ENCODE peak calls at places on chromosomes 16 and 17, in nine cellular contexts. One of them, this sample, is unnamed.
A peak's percentile ranks its signal among the peaks of the same experiment; 100 is the strongest.

GRCh38 chr17:35171834-35172233 is 22.4 kb downstream of the SLC35G3 start:
- DNase-seq in neural progenitor cell: no peak
- DNase-seq in bronchial epithelial cell: peak; percentile 53
- DNase-seq in substantia nigra: no peak
- DNase-seq in NCI-H226: no peak
- DNase-seq in non-pigmented ciliary epithelial cell: no peak
- DNase-seq in NCI-H1105 treated with DMSO at 0.1 percent for 48 hours: no peak
- DNase-seq in DMS153: no peak
- DNase-seq in uterus: no peak
- DNase-seq in this sample: no peak

GRCh38 chr17:66711403-66711802 is 123.5 kb upstream of the CACNG5 start:
- DNase-seq in NCI-H226: no peak
- DNase-seq in bronchial epithelial cell: no peak
- DNase-seq in NCI-H1105 treated with DMSO at 0.1 percent for 48 hours: no peak
- DNase-seq in neural progenitor cell: no peak
- DNase-seq in uterus: no peak
- DNase-seq in substantia nigra: no peak
- DNase-seq in DMS153: peak; percentile 23
- DNase-seq in non-pigmented ciliary epithelial cell: no peak
- DNase-seq in this sample: no peak

GRCh38 chr17:34252138-34252889 is 2.8 kb upstream of the CCL2 start:
- DNase-seq in substantia nigra: peak; percentile 80
- DNase-seq in DMS153: no peak
- DNase-seq in non-pigmented ciliary epithelial cell: no peak
- DNase-seq in uterus: peak; percentile 94
- DNase-seq in neural progenitor cell: no peak
- DNase-seq in NCI-H226: peak; percentile 98
- DNase-seq in NCI-H1105 treated with DMSO at 0.1 percent for 48 hours: peak; percentile 19
- DNase-seq in bronchial epithelial cell: peak; percentile 16
- DNase-seq in this sample: peak; percentile 84

GRCh38 chr16:53821957-53822625 is 118.1 kb downstream of the FTO start:
- DNase-seq in neural progenitor cell: no peak
- DNase-seq in DMS153: no peak
- DNase-seq in NCI-H226: peak; percentile 89
- DNase-seq in uterus: no peak
- DNase-seq in substantia nigra: no peak
- DNase-seq in NCI-H1105 treated with DMSO at 0.1 percent for 48 hours: no peak
- DNase-seq in bronchial epithelial cell: peak; percentile 79
- DNase-seq in non-pigmented ciliary epithelial cell: peak; percentile 58
- DNase-seq in this sample: no peak

GRCh38 chr16:89993971-89994370 is 25.3 kb downstream of the DBNDD1 start:
- DNase-seq in uterus: no peak
- DNase-seq in substantia nigra: no peak
- DNase-seq in bronchial epithelial cell: no peak
- DNase-seq in non-pigmented ciliary epithelial cell: no peak
- DNase-seq in neural progenitor cell: no peak
- DNase-seq in DMS153: no peak
- DNase-seq in NCI-H1105 treated with DMSO at 0.1 percent for 48 hours: no peak
- DNase-seq in NCI-H226: no peak
- DNase-seq in this sample: no peak

GRCh38 chr17:67059372-67059771 is 15.0 kb downstream of the CACNG1 start:
- DNase-seq in DMS153: no peak
- DNase-seq in NCI-H226: no peak
- DNase-seq in substantia nigra: no peak
- DNase-seq in uterus: no peak
- DNase-seq in NCI-H1105 treated with DMSO at 0.1 percent for 48 hours: no peak
- DNase-seq in non-pigmented ciliary epithelial cell: no peak
- DNase-seq in neural progenitor cell: no peak
- DNase-seq in bronchial epithelial cell: no peak
- DNase-seq in this sample: no peak

GRCh38 chr17:41957058-41957868 is 9.3 kb upstream of the CNP start:
- DNase-seq in NCI-H226: peak; percentile 40
- DNase-seq in DMS153: no peak
- DNase-seq in uterus: no peak
- DNase-seq in non-pigmented ciliary epithelial cell: no peak
- DNase-seq in neural progenitor cell: peak; percentile 15
- DNase-seq in substantia nigra: no peak
- DNase-seq in NCI-H1105 treated with DMSO at 0.1 percent for 48 hours: no peak
- DNase-seq in bronchial epithelial cell: no peak
- DNase-seq in this sample: no peak

GRCh38 chr16:48523415-48524204 is 86.4 kb downstream of the N4BP1 start:
- DNase-seq in DMS153: no peak
- DNase-seq in substantia nigra: no peak
- DNase-seq in NCI-H1105 treated with DMSO at 0.1 percent for 48 hours: no peak
- DNase-seq in neural progenitor cell: no peak
- DNase-seq in bronchial epithelial cell: no peak
- DNase-seq in NCI-H226: no peak
- DNase-seq in non-pigmented ciliary epithelial cell: no peak
- DNase-seq in uterus: no peak
- DNase-seq in this sample: no peak

GRCh38 chr16:68644715-68645493 is at the start of gene CDH3:
- DNase-seq in NCI-H1105 treated with DMSO at 0.1 percent for 48 hours: peak; percentile 66
- DNase-seq in uterus: peak; percentile 61
- DNase-seq in non-pigmented ciliary epithelial cell: no peak
- DNase-seq in DMS153: peak; percentile 57
- DNase-seq in substantia nigra: no peak
- DNase-seq in neural progenitor cell: peak; percentile 78
- DNase-seq in bronchial epithelial cell: peak; percentile 83
- DNase-seq in NCI-H226: peak; percentile 62
- DNase-seq in this sample: no peak

GRCh38 chr16:53912155-53912554 is 208.2 kb downstream of the FTO start:
- DNase-seq in NCI-H226: peak; percentile 80
- DNase-seq in DMS153: no peak
- DNase-seq in uterus: no peak
- DNase-seq in non-pigmented ciliary epithelial cell: no peak
- DNase-seq in substantia nigra: no peak
- DNase-seq in bronchial epithelial cell: peak; percentile 80
- DNase-seq in NCI-H1105 treated with DMSO at 0.1 percent for 48 hours: no peak
- DNase-seq in neural progenitor cell: no peak
- DNase-seq in this sample: no peak

GRCh38 chr17:57502696-57503307 is 242.3 kb downstream of the CCDC182 start:
- DNase-seq in neural progenitor cell: no peak
- DNase-seq in non-pigmented ciliary epithelial cell: no peak
- DNase-seq in NCI-H1105 treated with DMSO at 0.1 percent for 48 hours: peak; percentile 39
- DNase-seq in substantia nigra: no peak
- DNase-seq in NCI-H226: no peak
- DNase-seq in bronchial epithelial cell: peak; percentile 65
- DNase-seq in DMS153: no peak
- DNase-seq in uterus: no peak
- DNase-seq in this sample: no peak

GRCh38 chr16:64711026-64711425 is 410.8 kb downstream of the CDH11 start:
- DNase-seq in neural progenitor cell: no peak
- DNase-seq in NCI-H226: no peak
- DNase-seq in DMS153: no peak
- DNase-seq in non-pigmented ciliary epithelial cell: peak; percentile 18
- DNase-seq in NCI-H1105 treated with DMSO at 0.1 percent for 48 hours: no peak
- DNase-seq in bronchial epithelial cell: no peak
- DNase-seq in uterus: no peak
- DNase-seq in substantia nigra: no peak
- DNase-seq in this sample: no peak

GRCh38 chr16:4345439-4346204 is 5.5 kb downstream of the PAM16 start:
- DNase-seq in neural progenitor cell: no peak
- DNase-seq in bronchial epithelial cell: peak; percentile 20
- DNase-seq in substantia nigra: no peak
- DNase-seq in uterus: no peak
- DNase-seq in DMS153: peak; percentile 33
- DNase-seq in NCI-H226: no peak
- DNase-seq in non-pigmented ciliary epithelial cell: no peak
- DNase-seq in NCI-H1105 treated with DMSO at 0.1 percent for 48 hours: no peak
- DNase-seq in this sample: no peak

GRCh38 chr17:63558441-63558840 is 8.2 kb downstream of the DCAF7 start:
- DNase-seq in NCI-H226: no peak
- DNase-seq in NCI-H1105 treated with DMSO at 0.1 percent for 48 hours: no peak
- DNase-seq in DMS153: no peak
- DNase-seq in neural progenitor cell: no peak
- DNase-seq in uterus: no peak
- DNase-seq in substantia nigra: no peak
- DNase-seq in bronchial epithelial cell: no peak
- DNase-seq in non-pigmented ciliary epithelial cell: no peak
- DNase-seq in this sample: no peak

GRCh38 chr16:11072420-11073153 is 128.2 kb downstream of the CLEC16A start:
- DNase-seq in NCI-H1105 treated with DMSO at 0.1 percent for 48 hours: no peak
- DNase-seq in bronchial epithelial cell: no peak
- DNase-seq in substantia nigra: no peak
- DNase-seq in non-pigmented ciliary epithelial cell: no peak
- DNase-seq in uterus: no peak
- DNase-seq in DMS153: no peak
- DNase-seq in neural progenitor cell: no peak
- DNase-seq in NCI-H226: no peak
- DNase-seq in this sample: no peak

GRCh38 chr16:70689035-70689969 is 3.4 kb upstream of the MTSS2 start:
- DNase-seq in NCI-H1105 treated with DMSO at 0.1 percent for 48 hours: no peak
- DNase-seq in substantia nigra: no peak
- DNase-seq in neural progenitor cell: no peak
- DNase-seq in uterus: no peak
- DNase-seq in non-pigmented ciliary epithelial cell: no peak
- DNase-seq in DMS153: peak; percentile 25
- DNase-seq in bronchial epithelial cell: no peak
- DNase-seq in NCI-H226: no peak
- DNase-seq in this sample: no peak

GRCh38 chr16:47388705-47389104 is 72.2 kb downstream of the ITFG1 start:
- DNase-seq in non-pigmented ciliary epithelial cell: no peak
- DNase-seq in NCI-H226: no peak
- DNase-seq in bronchial epithelial cell: no peak
- DNase-seq in NCI-H1105 treated with DMSO at 0.1 percent for 48 hours: no peak
- DNase-seq in neural progenitor cell: no peak
- DNase-seq in DMS153: no peak
- DNase-seq in uterus: no peak
- DNase-seq in substantia nigra: no peak
- DNase-seq in this sample: no peak